ENCODE peak calls at places on chromosomes 4 and X, in ten cellular contexts. One of them, this sample, is unnamed.

GRCh38 chr4:57156242-57156990 is 46.2 kb upstream of the IGFBP7 start:
- DNase-seq in tibial artery: no peak
- DNase-seq in adrenal gland: no peak
- DNase-seq in OCI-LY7: no peak
- DNase-seq in aorta: no peak
- DNase-seq in hepatocyte: no peak
- DNase-seq in lung: no peak
- DNase-seq in body of pancreas: no peak
- DNase-seq in K562: no peak
- DNase-seq in WERI-Rb-1: no peak
- DNase-seq in this sample: no peak

GRCh38 chr4:163592207-163592606 is 97.7 kb downstream of the TMA16 start:
- DNase-seq in K562: no peak
- DNase-seq in aorta: no peak
- DNase-seq in OCI-LY7: peak; percentile 40
- DNase-seq in tibial artery: no peak
- DNase-seq in lung: no peak
- DNase-seq in body of pancreas: no peak
- DNase-seq in WERI-Rb-1: no peak
- DNase-seq in hepatocyte: no peak
- DNase-seq in adrenal gland: no peak
- DNase-seq in this sample: no peak

GRCh38 chrX:149314031-149314430 is 191.1 kb downstream of the IDS start:
- DNase-seq in lung: no peak
- DNase-seq in WERI-Rb-1: no peak
- DNase-seq in adrenal gland: peak; percentile 10
- DNase-seq in tibial artery: peak; percentile 20
- DNase-seq in hepatocyte: no peak
- DNase-seq in aorta: no peak
- DNase-seq in body of pancreas: no peak
- DNase-seq in OCI-LY7: no peak
- DNase-seq in K562: no peak
- DNase-seq in this sample: no peak

GRCh38 chr4:158314756-158315487 is 104.6 kb downstream of the TMEM144 start:
- DNase-seq in hepatocyte: no peak
- DNase-seq in K562: no peak
- DNase-seq in tibial artery: no peak
- DNase-seq in WERI-Rb-1: no peak
- DNase-seq in OCI-LY7: no peak
- DNase-seq in aorta: no peak
- DNase-seq in lung: no peak
- DNase-seq in adrenal gland: no peak
- DNase-seq in body of pancreas: no peak
- DNase-seq in this sample: no peak

GRCh38 chr4:177761692-177762091 is 319.5 kb upstream of the AGA start:
- DNase-seq in lung: no peak
- DNase-seq in WERI-Rb-1: no peak
- DNase-seq in body of pancreas: no peak
- DNase-seq in tibial artery: no peak
- DNase-seq in adrenal gland: no peak
- DNase-seq in hepatocyte: no peak
- DNase-seq in K562: no peak
- DNase-seq in OCI-LY7: no peak
- DNase-seq in aorta: no peak
- DNase-seq in this sample: no peak

GRCh38 chr4:173446416-173446815 is 47.5 kb upstream of the SCRG1 start:
- DNase-seq in body of pancreas: no peak
- DNase-seq in lung: no peak
- DNase-seq in WERI-Rb-1: no peak
- DNase-seq in adrenal gland: no peak
- DNase-seq in K562: no peak
- DNase-seq in OCI-LY7: no peak
- DNase-seq in tibial artery: no peak
- DNase-seq in aorta: no peak
- DNase-seq in hepatocyte: no peak
- DNase-seq in this sample: no peak

GRCh38 chr4:2788532-2789103 is 4.3 kb upstream of the SH3BP2 start:
- DNase-seq in WERI-Rb-1: no peak
- DNase-seq in lung: no peak
- DNase-seq in body of pancreas: peak; percentile 22
- DNase-seq in K562: no peak
- DNase-seq in aorta: peak; percentile 67
- DNase-seq in tibial artery: peak; percentile 31
- DNase-seq in adrenal gland: peak; percentile 54
- DNase-seq in hepatocyte: peak; percentile 21
- DNase-seq in OCI-LY7: no peak
- DNase-seq in this sample: peak; percentile 41

GRCh38 chrX:1464282-1465131 is 11.8 kb upstream of the ASMTL start:
- DNase-seq in WERI-Rb-1: peak; percentile 7
- DNase-seq in tibial artery: no peak
- DNase-seq in hepatocyte: no peak
- DNase-seq in adrenal gland: no peak
- DNase-seq in aorta: no peak
- DNase-seq in body of pancreas: no peak
- DNase-seq in K562: no peak
- DNase-seq in lung: peak; percentile 23
- DNase-seq in OCI-LY7: no peak
- DNase-seq in this sample: no peak

GRCh38 chr4:8410641-8411271 is 29.8 kb downstream of the ACOX3 start:
- DNase-seq in hepatocyte: peak; percentile 80
- DNase-seq in tibial artery: peak; percentile 52
- DNase-seq in WERI-Rb-1: peak; percentile 98
- DNase-seq in OCI-LY7: no peak
- DNase-seq in aorta: no peak
- DNase-seq in body of pancreas: no peak
- DNase-seq in lung: peak; percentile 44
- DNase-seq in adrenal gland: peak; percentile 38
- DNase-seq in K562: peak; percentile 79
- DNase-seq in this sample: peak; percentile 92

GRCh38 chr4:8412288-8412687 is 28.2 kb downstream of the ACOX3 start:
- DNase-seq in hepatocyte: no peak
- DNase-seq in OCI-LY7: no peak
- DNase-seq in aorta: no peak
- DNase-seq in adrenal gland: no peak
- DNase-seq in WERI-Rb-1: no peak
- DNase-seq in lung: no peak
- DNase-seq in K562: no peak
- DNase-seq in tibial artery: no peak
- DNase-seq in body of pancreas: no peak
- DNase-seq in this sample: no peak

GRCh38 chr4:8410066-8410600 is 30.4 kb downstream of the ACOX3 start:
- DNase-seq in lung: no peak
- DNase-seq in tibial artery: no peak
- DNase-seq in hepatocyte: no peak
- DNase-seq in aorta: no peak
- DNase-seq in K562: no peak
- DNase-seq in WERI-Rb-1: no peak
- DNase-seq in body of pancreas: no peak
- DNase-seq in adrenal gland: no peak
- DNase-seq in OCI-LY7: no peak
- DNase-seq in this sample: no peak

GRCh38 chr4:8409271-8410065 is 31.1 kb downstream of the ACOX3 start:
- DNase-seq in K562: peak; percentile 75
- DNase-seq in hepatocyte: no peak
- DNase-seq in lung: no peak
- DNase-seq in OCI-LY7: no peak
- DNase-seq in WERI-Rb-1: peak; percentile 42
- DNase-seq in body of pancreas: no peak
- DNase-seq in tibial artery: no peak
- DNase-seq in aorta: peak; percentile 74
- DNase-seq in adrenal gland: no peak
- DNase-seq in this sample: no peak

DNA sequence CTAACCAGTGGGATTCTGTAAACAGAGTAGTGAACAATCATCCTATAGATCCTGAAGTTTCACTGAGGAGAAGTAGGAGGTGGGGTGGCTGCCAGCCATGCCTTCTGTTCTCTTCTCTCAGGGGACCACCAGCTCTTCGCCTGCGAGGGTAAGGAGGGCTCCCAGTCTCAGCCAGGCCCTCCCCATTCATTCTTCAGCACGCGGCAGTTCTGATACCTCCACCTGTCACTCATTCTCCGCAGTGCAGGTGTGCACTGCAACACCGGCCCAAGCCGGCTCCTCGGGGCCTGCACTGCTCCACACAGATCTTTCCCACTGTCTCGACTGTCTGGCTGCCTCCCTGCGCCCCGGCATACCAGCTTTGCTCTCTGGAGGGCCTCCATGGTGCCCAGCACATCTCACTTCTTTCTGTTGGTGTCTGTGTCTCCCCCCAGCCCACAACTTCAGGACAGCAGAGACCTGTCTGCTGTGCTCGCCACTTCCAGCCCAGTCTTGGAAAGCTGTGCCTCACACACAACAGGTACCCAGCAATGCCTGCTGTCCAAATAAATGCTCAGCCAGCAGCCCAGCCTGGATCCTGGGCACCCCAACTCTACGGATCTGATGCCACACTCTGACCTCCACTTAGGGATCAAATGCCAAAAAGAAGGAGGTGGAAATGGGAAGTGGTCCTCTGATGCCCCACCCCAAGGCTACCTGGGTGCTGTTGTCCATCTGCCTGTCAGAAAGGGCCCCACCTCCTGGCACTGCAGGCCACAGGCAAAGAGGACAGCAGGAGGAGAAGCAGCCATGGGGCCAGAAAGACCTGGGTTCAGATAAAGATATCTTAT is 29.0 kb downstream of the ACOX3 start:
- DNase-seq in aorta: no peak
- DNase-seq in K562: no peak
- DNase-seq in hepatocyte: no peak
- DNase-seq in OCI-LY7: no peak
- DNase-seq in WERI-Rb-1: no peak
- DNase-seq in tibial artery: no peak
- DNase-seq in body of pancreas: no peak
- DNase-seq in lung: no peak
- DNase-seq in adrenal gland: no peak
- DNase-seq in this sample: no peak
- H3K36me3 ChIP-seq in aorta: peaks cover 8% of the 10 kb centered on the region
- H3K36me3 ChIP-seq in K562: peaks cover 3% of the 10 kb centered on the region
- H3K36me3 ChIP-seq in hepatocyte: no peaks in the 10 kb centered on the region
- H3K36me3 ChIP-seq in OCI-LY7: peaks cover 7% of the 10 kb centered on the region
- H3K36me3 ChIP-seq in WERI-Rb-1: peaks cover 18% of the 10 kb centered on the region
- H3K36me3 ChIP-seq in tibial artery: peaks cover 38% of the 10 kb centered on the region
- H3K36me3 ChIP-seq in body of pancreas: peaks cover 10% of the 10 kb centered on the region
- H3K36me3 ChIP-seq in lung: peaks cover 30% of the 10 kb centered on the region
- H3K36me3 ChIP-seq in adrenal gland: peaks cover 35% of the 10 kb centered on the region
- H3K36me3 ChIP-seq in this sample: peaks cover 94% of the 10 kb centered on the region

GRCh38 chr4:151014521-151015457 is at the start of gene LRBA:
- DNase-seq in body of pancreas: peak; percentile 88
- DNase-seq in aorta: peak; percentile 69
- DNase-seq in OCI-LY7: peak; percentile 88
- DNase-seq in adrenal gland: peak; percentile 81
- DNase-seq in WERI-Rb-1: peak; percentile 96
- DNase-seq in lung: peak; percentile 90
- DNase-seq in tibial artery: peak; percentile 60
- DNase-seq in hepatocyte: peak; percentile 91
- DNase-seq in K562: peak; percentile 89
- DNase-seq in this sample: peak; percentile 97
- H3K27ac ChIP-seq in body of pancreas: peak within 1 kb of the TSS; percentile 99
- H3K27ac ChIP-seq in aorta: no peak within 1 kb of the TSS
- H3K27ac ChIP-seq in OCI-LY7: peak within 1 kb of the TSS; percentile 88
- H3K27ac ChIP-seq in adrenal gland: peak within 1 kb of the TSS; percentile 91
- H3K27ac ChIP-seq in WERI-Rb-1: peak within 1 kb of the TSS; percentile 97
- H3K27ac ChIP-seq in lung: peak within 1 kb of the TSS; percentile 79
- H3K27ac ChIP-seq in tibial artery: peak within 1 kb of the TSS; percentile 85
- H3K27ac ChIP-seq in hepatocyte: peak within 1 kb of the TSS; percentile 99
- H3K27ac ChIP-seq in K562: peak within 1 kb of the TSS; percentile 97
- H3K27ac ChIP-seq in this sample: peak within 1 kb of the TSS; percentile 85

GRCh38 chr4:184636144-184636543 is 13.1 kb downstream of the CASP3 start:
- DNase-seq in hepatocyte: no peak
- DNase-seq in body of pancreas: no peak
- DNase-seq in tibial artery: no peak
- DNase-seq in lung: no peak
- DNase-seq in OCI-LY7: no peak
- DNase-seq in adrenal gland: no peak
- DNase-seq in aorta: no peak
- DNase-seq in K562: no peak
- DNase-seq in WERI-Rb-1: no peak
- DNase-seq in this sample: no peak

GRCh38 chr4:184636897-184637296 is 12.3 kb downstream of the CASP3 start:
- DNase-seq in body of pancreas: no peak
- DNase-seq in hepatocyte: no peak
- DNase-seq in WERI-Rb-1: no peak
- DNase-seq in K562: no peak
- DNase-seq in lung: no peak
- DNase-seq in aorta: no peak
- DNase-seq in OCI-LY7: no peak
- DNase-seq in tibial artery: no peak
- DNase-seq in adrenal gland: no peak
- DNase-seq in this sample: no peak

GRCh38 chr4:184632842-184633241 is 16.4 kb downstream of the CASP3 start:
- DNase-seq in OCI-LY7: no peak
- DNase-seq in K562: no peak
- DNase-seq in WERI-Rb-1: no peak
- DNase-seq in aorta: no peak
- DNase-seq in body of pancreas: no peak
- DNase-seq in adrenal gland: no peak
- DNase-seq in lung: no peak
- DNase-seq in tibial artery: no peak
- DNase-seq in hepatocyte: no peak
- DNase-seq in this sample: no peak

GRCh38 chr4:184641022-184641421 is 8.2 kb downstream of the CASP3 start:
- DNase-seq in WERI-Rb-1: no peak
- DNase-seq in hepatocyte: no peak
- DNase-seq in K562: no peak
- DNase-seq in aorta: no peak
- DNase-seq in lung: no peak
- DNase-seq in adrenal gland: no peak
- DNase-seq in body of pancreas: no peak
- DNase-seq in tibial artery: no peak
- DNase-seq in OCI-LY7: no peak
- DNase-seq in this sample: no peak

DNA sequence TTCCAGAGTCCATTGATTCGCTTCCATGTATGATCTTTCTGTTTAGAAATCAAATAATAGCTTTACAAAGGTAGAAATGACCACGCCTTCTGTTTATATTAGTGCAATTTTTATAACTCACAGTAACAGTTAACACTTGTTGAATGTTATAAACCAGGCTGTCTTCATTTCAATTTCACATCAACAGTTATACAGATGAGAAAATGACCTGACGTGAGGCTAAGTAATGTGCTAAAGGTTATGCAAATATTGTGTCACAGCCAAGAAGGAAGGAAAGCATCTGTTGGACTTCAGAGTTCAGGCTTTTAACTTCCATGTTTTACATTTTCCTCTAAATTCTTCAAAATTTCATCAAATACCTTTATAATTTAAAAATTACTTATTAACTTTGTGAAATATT is 13.9 kb downstream of the CASP3 start:
- DNase-seq in WERI-Rb-1: no peak
- DNase-seq in lung: no peak
- DNase-seq in body of pancreas: no peak
- DNase-seq in OCI-LY7: no peak
- DNase-seq in tibial artery: no peak
- DNase-seq in aorta: no peak
- DNase-seq in K562: no peak
- DNase-seq in adrenal gland: no peak
- DNase-seq in hepatocyte: no peak
- DNase-seq in this sample: no peak
- H3K36me3 ChIP-seq in WERI-Rb-1: peaks cover 46% of the 10 kb centered on the region
- H3K36me3 ChIP-seq in lung: peaks cover 22% of the 10 kb centered on the region
- H3K36me3 ChIP-seq in body of pancreas: peaks cover 18% of the 10 kb centered on the region
- H3K36me3 ChIP-seq in OCI-LY7: peaks cover 96% of the 10 kb centered on the region
- H3K36me3 ChIP-seq in tibial artery: peaks cover 61% of the 10 kb centered on the region
- H3K36me3 ChIP-seq in aorta: peaks cover 10% of the 10 kb centered on the region
- H3K36me3 ChIP-seq in K562: peaks cover 71% of the 10 kb centered on the region
- H3K36me3 ChIP-seq in adrenal gland: peaks cover 58% of the 10 kb centered on the region
- H3K36me3 ChIP-seq in hepatocyte: peaks cover 3% of the 10 kb centered on the region
- H3K36me3 ChIP-seq in this sample: peaks cover 90% of the 10 kb centered on the region

DNA sequence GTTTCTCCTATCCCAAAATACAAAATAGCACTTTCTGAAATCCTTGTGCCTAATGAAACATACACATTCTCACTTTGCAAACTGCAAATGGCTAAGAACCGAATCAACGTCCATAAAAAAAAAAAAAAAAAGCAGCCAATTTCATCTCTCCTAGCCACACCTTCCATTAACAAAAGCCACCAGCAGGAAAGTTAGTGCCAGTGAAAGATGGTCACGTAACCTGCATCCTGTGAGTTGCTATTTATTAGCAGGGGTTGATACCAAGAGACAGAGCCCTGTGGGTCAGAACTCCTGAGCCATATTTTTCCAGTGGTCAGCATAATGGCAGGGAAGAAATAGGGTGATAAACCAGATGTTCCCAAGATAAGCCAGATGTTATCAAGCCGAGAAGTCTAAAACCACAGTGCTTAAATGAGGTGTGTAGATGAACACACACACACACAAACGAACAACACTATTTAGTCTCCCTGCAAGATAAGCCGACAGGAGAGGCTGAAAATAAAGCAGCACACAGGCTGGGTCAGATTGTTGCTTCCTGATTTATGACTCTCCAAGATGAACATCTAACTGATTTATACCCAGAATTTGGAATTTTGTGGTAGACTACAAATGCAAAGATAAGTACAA is 11.5 kb downstream of the PPARGC1A start:
- DNase-seq in adrenal gland: no peak
- DNase-seq in WERI-Rb-1: no peak
- DNase-seq in hepatocyte: no peak
- DNase-seq in OCI-LY7: no peak
- DNase-seq in K562: no peak
- DNase-seq in body of pancreas: no peak
- DNase-seq in aorta: no peak
- DNase-seq in lung: no peak
- DNase-seq in tibial artery: no peak
- DNase-seq in this sample: no peak
- H3K27ac ChIP-seq in adrenal gland: no peak overlapping the region
- H3K27ac ChIP-seq in WERI-Rb-1: no peak overlapping the region
- H3K27ac ChIP-seq in hepatocyte: peak overlapping the region; percentile 44
- H3K27ac ChIP-seq in OCI-LY7: no peak overlapping the region
- H3K27ac ChIP-seq in K562: no peak overlapping the region
- H3K27ac ChIP-seq in body of pancreas: peak overlapping the region; percentile 22
- H3K27ac ChIP-seq in aorta: no peak overlapping the region
- H3K27ac ChIP-seq in lung: peak overlapping the region; percentile 94
- H3K27ac ChIP-seq in tibial artery: no peak overlapping the region
- H3K27ac ChIP-seq in this sample: no peak overlapping the region